ENCODE peak calls at places on chromosomes 6 and 20, in ten cellular contexts. A is astrocyte of the spinal cord; W is cerebellar cortex; N is NCI-H446; E is neural progenitor cell; M is CD4-positive, alpha-beta memory T cell; P is GM13977; D is MM.1S; F is stimulated activated CD8-positive, alpha-beta memory T cell treated with anti-CD3 and anti-CD28 coated beads, Interleukin-7, amount 100 ng/mL, for 4 hours; Q is NCI-H1417. T is an unnamed sample.

GRCh38 chr6:88922775-88923548 is 40.5 kb downstream of the RNGTT start:
- DNase-seq in A (peak; percentile 14), W (no peak), N (no peak), E (no peak), M (no peak), P (no peak), D (no peak), F (no peak), Q (no peak), T (no peak)

GRCh38 chr6:109034439-109035041 is 60.1 kb downstream of the SESN1 start:
- DNase-seq in A (no peak), W (no peak), N (no peak), E (no peak), M (no peak), P (no peak), D (no peak), F (no peak), Q (no peak), T (no peak)

GRCh38 chr6:110554966-110555460 is 78.6 kb upstream of the SLC22A16 start:
- DNase-seq in A (no peak), W (no peak), N (no peak), E (no peak), M (no peak), P (no peak), D (no peak), F (no peak), Q (no peak), T (peak; percentile 93)

GRCh38 chr20:19784511-19785172 is 26.6 kb downstream of the RIN2 start:
- DNase-seq in A (peak; percentile 93), W (peak; percentile 70), N (peak; percentile 69), E (peak; percentile 81), M (peak; percentile 45), P (peak; percentile 55), D (peak; percentile 73), F (no peak), Q (peak; percentile 77), T (peak; percentile 91)

GRCh38 chr6:53483423-53484353 is 61.2 kb downstream of the GCLC start:
- DNase-seq in A (no peak), W (no peak), N (no peak), E (no peak), M (no peak), P (no peak), D (peak; percentile 22), F (no peak), Q (no peak), T (peak; percentile 69)

GRCh38 chr20:45987108-45987780 is 15.2 kb upstream of the ZNF335 start:
- DNase-seq in A (peak; percentile 42), W (peak; percentile 79), N (peak; percentile 12), E (peak; percentile 88), M (peak; percentile 71), P (peak; percentile 84), D (peak; percentile 67), F (peak; percentile 55), Q (peak; percentile 65), T (peak; percentile 55)

GRCh38 chr6:13488896-13489237 is 1.5 kb upstream of the GFOD1 start:
- DNase-seq in A (no peak), W (no peak), N (no peak), E (no peak), M (no peak), P (no peak), D (no peak), F (no peak), Q (no peak), T (no peak)

GRCh38 chr6:120410586-120410985 is 923.7 kb downstream of the TBC1D32 start:
- DNase-seq in A (no peak), W (no peak), N (no peak), E (no peak), M (no peak), P (no peak), D (no peak), F (no peak), Q (no peak), T (no peak)

GRCh38 chr6:106146852-106147351 is 60.8 kb downstream of the PRDM1 start:
- DNase-seq in A (peak; percentile 34), W (no peak), N (no peak), E (no peak), M (no peak), P (peak; percentile 72), D (peak; percentile 62), F (no peak), Q (no peak), T (no peak)

GRCh38 chr6:3940703-3941102 is 91.5 kb downstream of the FAM50B start:
- DNase-seq in A (no peak), W (no peak), N (no peak), E (no peak), M (no peak), P (no peak), D (no peak), F (no peak), Q (no peak), T (peak; percentile 76)

GRCh38 chr6:2244261-2245102 is 923 bp downstream of the GMDS start:
- DNase-seq in A (no peak), W (peak; percentile 30), N (no peak), E (no peak), M (no peak), P (no peak), D (peak; percentile 18), F (no peak), Q (peak; percentile 43), T (no peak)

GRCh38 chr6:6951355-6951754 is 156.4 kb upstream of the RREB1 start:
- DNase-seq in A (no peak), W (no peak), N (no peak), E (no peak), M (no peak), P (no peak), D (no peak), F (no peak), Q (no peak), T (no peak)

GRCh38 chr6:39057251-39058155 is 8.9 kb downstream of the GLP1R start:
- DNase-seq in A (no peak), W (no peak), N (no peak), E (no peak), M (no peak), P (no peak), D (no peak), F (no peak), Q (no peak), T (no peak)